ENCODE peak calls at places on chromosomes 1 and 21, in seven cellular contexts. One of them, this sample, is unnamed.

GRCh38 chr1:33301273-33301984 is 19.5 kb downstream of the A3GALT2 start:
- DNase-seq in dorsolateral prefrontal cortex: no peak
- DNase-seq in hepatocyte: no peak
- DNase-seq in endodermal cell: no peak
- DNase-seq in ascending aorta: no peak
- DNase-seq in esophagus muscularis mucosa: no peak
- DNase-seq in GM12865: no peak
- DNase-seq in this sample: no peak

GRCh38 chr1:210372931-210373627 is 44.4 kb downstream of the HHAT start:
- DNase-seq in dorsolateral prefrontal cortex: no peak
- DNase-seq in hepatocyte: no peak
- DNase-seq in endodermal cell: peak; percentile 56
- DNase-seq in ascending aorta: no peak
- DNase-seq in esophagus muscularis mucosa: peak; percentile 85
- DNase-seq in GM12865: no peak
- DNase-seq in this sample: no peak

GRCh38 chr1:221740941-221741363 is 937 bp downstream of the DUSP10 start:
- DNase-seq in dorsolateral prefrontal cortex: no peak
- DNase-seq in hepatocyte: peak; percentile 32
- DNase-seq in endodermal cell: no peak
- DNase-seq in ascending aorta: no peak
- DNase-seq in esophagus muscularis mucosa: peak; percentile 81
- DNase-seq in GM12865: peak; percentile 38
- DNase-seq in this sample: no peak

GRCh38 chr1:11653101-11653601 is 1.1 kb downstream of the FBXO2 start:
- DNase-seq in dorsolateral prefrontal cortex: no peak
- DNase-seq in hepatocyte: peak; percentile 90
- DNase-seq in endodermal cell: peak; percentile 76
- DNase-seq in ascending aorta: no peak
- DNase-seq in esophagus muscularis mucosa: no peak
- DNase-seq in GM12865: no peak
- DNase-seq in this sample: no peak

GRCh38 chr1:11053758-11054137 is 6.1 kb downstream of the SRM start:
- DNase-seq in dorsolateral prefrontal cortex: no peak
- DNase-seq in hepatocyte: peak; percentile 53
- DNase-seq in endodermal cell: peak; percentile 90
- DNase-seq in ascending aorta: no peak
- DNase-seq in esophagus muscularis mucosa: no peak
- DNase-seq in GM12865: peak; percentile 35
- DNase-seq in this sample: no peak

GRCh38 chr1:244460195-244460594 is 878 bp upstream of the CATSPERE start:
- DNase-seq in dorsolateral prefrontal cortex: no peak
- DNase-seq in hepatocyte: no peak
- DNase-seq in endodermal cell: no peak
- DNase-seq in ascending aorta: no peak
- DNase-seq in esophagus muscularis mucosa: no peak
- DNase-seq in GM12865: peak; percentile 23
- DNase-seq in this sample: no peak

GRCh38 chr1:20555025-20555757 is 2.8 kb downstream of the FAM43B start:
- DNase-seq in dorsolateral prefrontal cortex: no peak
- DNase-seq in hepatocyte: no peak
- DNase-seq in endodermal cell: no peak
- DNase-seq in ascending aorta: no peak
- DNase-seq in esophagus muscularis mucosa: no peak
- DNase-seq in GM12865: no peak
- DNase-seq in this sample: no peak

GRCh38 chr1:81584398-81584797 is 216.3 kb upstream of the ADGRL2 start:
- DNase-seq in dorsolateral prefrontal cortex: no peak
- DNase-seq in hepatocyte: no peak
- DNase-seq in endodermal cell: no peak
- DNase-seq in ascending aorta: no peak
- DNase-seq in esophagus muscularis mucosa: no peak
- DNase-seq in GM12865: no peak
- DNase-seq in this sample: no peak

GRCh38 chr21:34743831-34744230 is 75.0 kb downstream of the CLIC6 start:
- DNase-seq in dorsolateral prefrontal cortex: no peak
- DNase-seq in hepatocyte: no peak
- DNase-seq in endodermal cell: no peak
- DNase-seq in ascending aorta: no peak
- DNase-seq in esophagus muscularis mucosa: no peak
- DNase-seq in GM12865: no peak
- DNase-seq in this sample: no peak

GRCh38 chr21:45335151-45335760 is 47.6 kb upstream of the POFUT2 start:
- DNase-seq in dorsolateral prefrontal cortex: peak; percentile 39
- DNase-seq in hepatocyte: no peak
- DNase-seq in endodermal cell: no peak
- DNase-seq in ascending aorta: no peak
- DNase-seq in esophagus muscularis mucosa: no peak
- DNase-seq in GM12865: no peak
- DNase-seq in this sample: no peak

GRCh38 chr1:228291906-228292608 is 84.2 kb downstream of the OBSCN start:
- DNase-seq in dorsolateral prefrontal cortex: peak; percentile 9
- DNase-seq in hepatocyte: no peak
- DNase-seq in endodermal cell: no peak
- DNase-seq in ascending aorta: peak; percentile 5
- DNase-seq in esophagus muscularis mucosa: no peak
- DNase-seq in GM12865: no peak
- DNase-seq in this sample: no peak

GRCh38 chr21:39529026-39529425 is 77.3 kb downstream of the SH3BGR start:
- DNase-seq in dorsolateral prefrontal cortex: no peak
- DNase-seq in hepatocyte: peak; percentile 12
- DNase-seq in endodermal cell: peak; percentile 64
- DNase-seq in ascending aorta: no peak
- DNase-seq in esophagus muscularis mucosa: no peak
- DNase-seq in GM12865: no peak
- DNase-seq in this sample: no peak

GRCh38 chr21:35377505-35378090 is 328.5 kb upstream of the RUNX1 start:
- DNase-seq in dorsolateral prefrontal cortex: no peak
- DNase-seq in hepatocyte: no peak
- DNase-seq in endodermal cell: no peak
- DNase-seq in ascending aorta: no peak
- DNase-seq in esophagus muscularis mucosa: no peak
- DNase-seq in GM12865: no peak
- DNase-seq in this sample: no peak

GRCh38 chr1:11977625-11978024 is 2.6 kb upstream of the MFN2 start:
- DNase-seq in dorsolateral prefrontal cortex: no peak
- DNase-seq in hepatocyte: no peak
- DNase-seq in endodermal cell: no peak
- DNase-seq in ascending aorta: no peak
- DNase-seq in esophagus muscularis mucosa: no peak
- DNase-seq in GM12865: no peak
- DNase-seq in this sample: no peak

GRCh38 chr1:156251527-156251926 is 3.7 kb upstream of the PAQR6 start:
- DNase-seq in dorsolateral prefrontal cortex: no peak
- DNase-seq in hepatocyte: no peak
- DNase-seq in endodermal cell: no peak
- DNase-seq in ascending aorta: no peak
- DNase-seq in esophagus muscularis mucosa: no peak
- DNase-seq in GM12865: no peak
- DNase-seq in this sample: no peak

GRCh38 chr1:182051938-182052337 is 9.6 kb downstream of the ZNF648 start:
- DNase-seq in dorsolateral prefrontal cortex: no peak
- DNase-seq in hepatocyte: no peak
- DNase-seq in endodermal cell: no peak
- DNase-seq in ascending aorta: no peak
- DNase-seq in esophagus muscularis mucosa: no peak
- DNase-seq in GM12865: no peak
- DNase-seq in this sample: no peak

GRCh38 chr1:150575518-150576366 is 3.7 kb downstream of the MCL1 start:
- DNase-seq in dorsolateral prefrontal cortex: no peak
- DNase-seq in hepatocyte: peak; percentile 13
- DNase-seq in endodermal cell: no peak
- DNase-seq in ascending aorta: no peak
- DNase-seq in esophagus muscularis mucosa: no peak
- DNase-seq in GM12865: peak; percentile 5
- DNase-seq in this sample: no peak

GRCh38 chr1:150576794-150577556 is 2.4 kb downstream of the MCL1 start:
- DNase-seq in dorsolateral prefrontal cortex: no peak
- DNase-seq in hepatocyte: peak; percentile 11
- DNase-seq in endodermal cell: peak; percentile 40
- DNase-seq in ascending aorta: no peak
- DNase-seq in esophagus muscularis mucosa: no peak
- DNase-seq in GM12865: peak; percentile 23
- DNase-seq in this sample: no peak

GRCh38 chr1:150574260-150575071 is 4.9 kb downstream of the MCL1 start:
- DNase-seq in dorsolateral prefrontal cortex: no peak
- DNase-seq in hepatocyte: peak; percentile 6
- DNase-seq in endodermal cell: no peak
- DNase-seq in ascending aorta: no peak
- DNase-seq in esophagus muscularis mucosa: no peak
- DNase-seq in GM12865: peak; percentile 17
- DNase-seq in this sample: no peak

GRCh38 chr1:150576367-150576711 is 3.1 kb downstream of the MCL1 start:
- DNase-seq in dorsolateral prefrontal cortex: no peak
- DNase-seq in hepatocyte: no peak
- DNase-seq in endodermal cell: no peak
- DNase-seq in ascending aorta: no peak
- DNase-seq in esophagus muscularis mucosa: no peak
- DNase-seq in GM12865: no peak
- DNase-seq in this sample: no peak

DNA sequence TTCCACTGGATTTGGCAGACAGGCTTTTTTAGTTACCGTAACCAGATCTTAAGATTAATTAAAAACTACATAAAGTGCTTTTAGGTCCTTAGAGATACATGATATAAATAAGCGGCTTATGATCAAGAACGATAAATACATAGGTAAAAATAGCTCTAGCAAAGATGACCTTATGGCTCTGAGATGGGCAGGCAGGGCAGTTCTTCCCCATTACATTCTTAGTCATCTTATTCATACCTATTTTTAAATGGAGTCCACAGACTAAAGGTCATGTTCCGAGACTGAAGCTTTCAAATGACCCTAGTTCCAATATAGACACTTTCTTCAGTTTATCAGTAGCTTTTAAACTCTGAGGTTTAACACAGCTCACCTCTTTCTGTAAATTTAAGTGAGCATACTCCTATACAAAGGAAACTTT is 4.3 kb downstream of the MCL1 start:
- DNase-seq in dorsolateral prefrontal cortex: no peak
- DNase-seq in hepatocyte: peak; percentile 28
- DNase-seq in endodermal cell: no peak
- DNase-seq in ascending aorta: no peak
- DNase-seq in esophagus muscularis mucosa: no peak
- DNase-seq in GM12865: peak; percentile 25
- DNase-seq in this sample: no peak
- H3K4me3 ChIP-seq in dorsolateral prefrontal cortex: peak overlapping the region; percentile 96
- H3K4me3 ChIP-seq in hepatocyte: peak overlapping the region; percentile 85
- H3K4me3 ChIP-seq in endodermal cell: peak overlapping the region; percentile 92
- H3K4me3 ChIP-seq in ascending aorta: peak overlapping the region; percentile 94
- H3K4me3 ChIP-seq in esophagus muscularis mucosa: peak overlapping the region; percentile 100
- H3K4me3 ChIP-seq in GM12865: peak overlapping the region; percentile 95
- H3K4me3 ChIP-seq in this sample: peak overlapping the region; percentile 93

DNA sequence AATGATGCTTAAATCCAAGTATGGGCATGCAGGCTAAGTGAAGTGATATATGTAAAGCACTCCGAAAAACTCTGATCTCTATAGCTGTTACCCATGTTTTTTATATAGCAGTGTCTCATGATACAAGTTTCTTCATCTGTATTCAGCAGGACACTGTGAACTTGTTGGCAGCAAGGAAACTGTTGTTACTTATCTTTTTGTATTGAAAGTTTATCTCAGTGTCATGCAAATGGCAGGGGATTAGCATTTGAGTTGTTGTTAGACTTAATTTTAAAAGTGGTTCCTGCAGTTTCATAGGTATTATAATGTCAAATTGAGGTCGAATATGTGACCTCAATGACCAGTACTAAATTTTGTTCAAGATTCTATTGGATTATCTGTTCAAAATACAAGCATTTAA is 47.9 kb downstream of the NCAM2 start:
- DNase-seq in dorsolateral prefrontal cortex: no peak
- DNase-seq in hepatocyte: no peak
- DNase-seq in endodermal cell: no peak
- DNase-seq in ascending aorta: no peak
- DNase-seq in esophagus muscularis mucosa: no peak
- DNase-seq in GM12865: no peak
- DNase-seq in this sample: no peak
- H3K4me3 ChIP-seq in dorsolateral prefrontal cortex: no peak overlapping the region
- H3K4me3 ChIP-seq in hepatocyte: no peak overlapping the region
- H3K4me3 ChIP-seq in endodermal cell: no peak overlapping the region
- H3K4me3 ChIP-seq in ascending aorta: no peak overlapping the region
- H3K4me3 ChIP-seq in esophagus muscularis mucosa: no peak overlapping the region
- H3K4me3 ChIP-seq in GM12865: no peak overlapping the region
- H3K4me3 ChIP-seq in this sample: no peak overlapping the region

DNA sequence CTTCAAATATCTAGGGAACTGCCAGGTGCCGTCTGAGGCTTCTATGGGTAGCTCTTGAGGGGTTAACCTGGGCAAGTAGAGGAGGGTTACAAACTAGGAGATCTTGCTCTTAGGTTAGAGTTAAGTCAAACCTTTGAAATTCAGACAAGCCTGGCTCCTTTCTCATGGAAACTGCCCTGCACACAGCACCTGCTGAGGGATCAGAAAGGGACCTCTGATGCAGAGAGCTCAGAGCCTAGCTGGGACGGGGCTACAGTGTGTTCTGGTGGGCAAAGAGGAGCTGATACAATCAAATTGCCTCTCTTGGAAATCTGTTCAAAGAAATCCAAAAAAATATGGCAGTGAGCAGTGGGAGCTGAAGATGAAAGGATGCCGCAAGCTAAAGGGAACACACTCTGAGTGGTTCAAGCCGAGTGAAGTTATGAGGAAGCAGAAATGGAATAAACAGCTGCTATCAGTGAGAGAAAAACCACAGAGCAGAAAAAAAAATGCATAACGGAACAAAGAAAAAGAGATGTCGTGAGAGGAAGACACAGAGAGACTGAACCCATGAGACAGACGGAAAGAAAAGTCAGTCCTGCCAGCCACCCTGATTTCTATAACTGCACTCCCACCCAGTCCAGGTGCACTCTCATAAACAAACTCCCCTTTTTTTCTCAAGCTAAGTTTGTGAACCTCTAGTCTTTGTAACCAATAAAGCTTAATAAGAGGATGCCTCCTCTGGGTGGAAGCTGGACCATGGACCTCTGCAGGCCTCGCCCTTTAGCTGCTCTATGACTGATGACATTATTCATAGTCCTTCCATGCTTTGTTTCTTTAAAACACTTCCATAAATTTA is 26.6 kb downstream of the PAFAH2 start:
- DNase-seq in dorsolateral prefrontal cortex: no peak
- DNase-seq in hepatocyte: peak; percentile 15
- DNase-seq in endodermal cell: no peak
- DNase-seq in ascending aorta: no peak
- DNase-seq in esophagus muscularis mucosa: no peak
- DNase-seq in GM12865: peak; percentile 34
- DNase-seq in this sample: no peak
- H3K4me3 ChIP-seq in dorsolateral prefrontal cortex: no peak overlapping the region
- H3K4me3 ChIP-seq in hepatocyte: no peak overlapping the region
- H3K4me3 ChIP-seq in endodermal cell: no peak overlapping the region
- H3K4me3 ChIP-seq in ascending aorta: no peak overlapping the region
- H3K4me3 ChIP-seq in esophagus muscularis mucosa: no peak overlapping the region
- H3K4me3 ChIP-seq in GM12865: no peak overlapping the region
- H3K4me3 ChIP-seq in this sample: no peak overlapping the region

GRCh38 chr1:247487057-247487456 is 29.2 kb upstream of the OR2B11 start:
- DNase-seq in dorsolateral prefrontal cortex: no peak
- DNase-seq in hepatocyte: peak; percentile 57
- DNase-seq in endodermal cell: peak; percentile 71
- DNase-seq in ascending aorta: no peak
- DNase-seq in esophagus muscularis mucosa: no peak
- DNase-seq in GM12865: peak; percentile 58
- DNase-seq in this sample: no peak

DNA sequence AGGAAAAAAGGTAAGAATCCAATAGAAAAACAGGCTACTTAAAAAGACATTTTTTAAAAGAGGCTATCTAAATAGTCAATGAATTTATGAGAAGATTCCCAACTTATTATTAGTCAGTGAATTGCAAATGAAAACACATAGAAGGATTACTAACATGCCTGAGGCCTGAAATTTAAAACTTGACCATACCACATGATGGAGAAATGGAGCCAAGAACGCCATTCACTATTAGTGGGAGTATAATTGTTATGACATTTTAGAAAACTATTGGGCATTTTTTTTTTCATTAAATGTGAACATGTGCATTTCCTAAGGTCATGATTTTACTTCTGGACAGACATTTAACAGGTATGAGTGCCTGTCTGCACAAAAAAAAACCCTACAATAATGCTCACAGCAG is 24.8 kb upstream of the OR2B11 start:
- DNase-seq in dorsolateral prefrontal cortex: no peak
- DNase-seq in hepatocyte: no peak
- DNase-seq in endodermal cell: no peak
- DNase-seq in ascending aorta: no peak
- DNase-seq in esophagus muscularis mucosa: no peak
- DNase-seq in GM12865: no peak
- DNase-seq in this sample: no peak
- H3K4me3 ChIP-seq in dorsolateral prefrontal cortex: no peak overlapping the region
- H3K4me3 ChIP-seq in hepatocyte: no peak overlapping the region
- H3K4me3 ChIP-seq in endodermal cell: no peak overlapping the region
- H3K4me3 ChIP-seq in ascending aorta: no peak overlapping the region
- H3K4me3 ChIP-seq in esophagus muscularis mucosa: no peak overlapping the region
- H3K4me3 ChIP-seq in GM12865: no peak overlapping the region
- H3K4me3 ChIP-seq in this sample: no peak overlapping the region